ENCODE peak calls at places on chromosome 17, in five cellular contexts. Q is Panc1, Y is tibial nerve, N is RWPE2, G is cardiac muscle cell. C is an unnamed sample. For H3K9me3, the result is how much of the 10 kb centered on the place peaks cover.

GRCh38 chr17:55448681-55449080 is 27.0 kb upstream of the MMD start:
- DNase-seq in Q (no peak), G (peak), Y (no peak), N (no peak), C (no peak)

GRCh38 chr17:40699880-40700279 is 3.7 kb downstream of the KRT24 start:
- DNase-seq in G (peak), Q (no peak), Y (no peak), N (no peak), C (no peak)

GRCh38 chr17:78661092-78661770 is 84.0 kb upstream of the DNAH17 start:
- DNase-seq in Y (no peak), Q (no peak), N (peak), G (no peak), C (no peak)

GRCh38 chr17:2222901-2223616 is 80.5 kb downstream of the SMG6 start:
- DNase-seq in Q (no peak), N (no peak), Y (peak), G (peak), C (no peak)

GRCh38 chr17:4600563-4600962 is 16.2 kb downstream of the SMTNL2 start:
- DNase-seq in Q (no peak), Y (no peak), G (no peak), N (no peak), C (no peak)

GRCh38 chr17:15230866-15231265 is 34.3 kb downstream of the PMP22 start:
- DNase-seq in N (no peak), Q (no peak), G (no peak), Y (no peak), C (no peak)

GRCh38 chr17:42845918-42846593 is 1.7 kb downstream of the AOC2 start:
- DNase-seq in Y (no peak), N (no peak), Q (no peak), G (no peak), C (no peak)

GRCh38 chr17:35132099-35132498 is 10.0 kb downstream of the NLE1 start:
- DNase-seq in G (no peak), Q (no peak), Y (no peak), N (no peak), C (no peak)

GRCh38 chr17:50304781-50305404 is 30.6 kb downstream of the TMEM92 start:
- DNase-seq in Y (no peak), N (no peak), G (peak), Q (no peak), C (no peak)

GRCh38 chr17:41538565-41538991 is 10.5 kb upstream of the KRT19 start:
- DNase-seq in Q (no peak), N (no peak), G (peak), Y (no peak), C (no peak)

GRCh38 chr17:43860927-43861622 is 14.1 kb downstream of the CD300LG start:
- DNase-seq in Q (no peak), N (no peak), Y (no peak), G (no peak), C (no peak)

GRCh38 chr17:9971991-9972390 is 66.9 kb upstream of the RCVRN start:
- DNase-seq in G (peak), Y (peak), Q (no peak), N (peak), C (no peak)

GRCh38 chr17:55433629-55434422 is 12.2 kb upstream of the MMD start:
- DNase-seq in N (peak), Y (no peak), Q (no peak), G (peak), C (no peak)

GRCh38 chr17:74840989-74841666 is 18.6 kb downstream of the GRIN2C start:
- DNase-seq in Q (no peak), Y (peak), G (peak), N (no peak), C (no peak)

GRCh38 chr17:54948380-54948779 is 20.1 kb downstream of the COX11 start:
- DNase-seq in Y (no peak), G (peak), N (no peak), Q (peak), C (no peak)

GRCh38 chr17:35448214-35448898 is at the start of gene SLFN13:
- DNase-seq in Y (peak), G (peak), N (peak), Q (no peak), C (peak)

GRCh38 chr17:6098466-6099180 is 28.4 kb downstream of the WSCD1 start:
- DNase-seq in N (peak), Y (no peak), Q (no peak), G (peak), C (no peak)

GRCh38 chr17:51423421-51424160 is 163.2 kb downstream of the UTP18 start:
- DNase-seq in N (no peak), Q (no peak), G (no peak), Y (no peak), C (no peak)

GRCh38 chr17:65099941-65100315 is 37.2 kb upstream of the RGS9 start:
- DNase-seq in Y (peak), Q (peak), G (peak), N (no peak), C (peak)

GRCh38 chr17:55005520-55005919 is 37.0 kb downstream of the STXBP4 start:
- DNase-seq in N (no peak), Y (no peak), Q (peak), G (peak), C (no peak)

GRCh38 chr17:45265823-45266222 is 3.9 kb upstream of the SPATA32 start:
- DNase-seq in Q (no peak), N (no peak), G (peak), Y (no peak), C (no peak)

GRCh38 chr17:689556-690247 is 24.9 kb downstream of the VPS53 start:
- DNase-seq in N (no peak), Q (no peak), G (no peak), Y (no peak), C (no peak)

GRCh38 chr17:3865166-3865565 is 19.1 kb upstream of the NCBP3 start:
- DNase-seq in Y (no peak), N (no peak), G (peak), Q (no peak), C (no peak)

GRCh38 chr17:15513859-15514446 is 46.5 kb upstream of the CDRT4 start:
- DNase-seq in N (no peak), Y (no peak), Q (no peak), G (peak), C (no peak)

GRCh38 chr17:32504166-32504990 is 17.6 kb downstream of the CDK5R1 start:
- DNase-seq in Q (no peak), Y (no peak), G (no peak), N (no peak), C (no peak)

GRCh38 chr17:2042355-2042929 is 620 bp downstream of the OVCA2 start:
- DNase-seq in G (peak), Y (no peak), N (no peak), Q (no peak), C (no peak)

GRCh38 chr17:70610161-70610560 is 440.8 kb downstream of the KCNJ2 start:
- DNase-seq in Y (no peak), Q (no peak), N (no peak), G (no peak), C (no peak)

GRCh38 chr17:62860962-62861873 is 53.1 kb upstream of the MARCHF10 start:
- DNase-seq in Y (no peak), G (no peak), Q (no peak), N (no peak), C (no peak)

GRCh38 chr17:31487648-31488263 is 96.3 kb downstream of the RAB11FIP4 start:
- DNase-seq in Q (no peak), Y (peak), G (peak), N (peak), C (peak)

GRCh38 chr17:82998637-82999036 is 80.8 kb upstream of the METRNL start:
- DNase-seq in Y (no peak), G (no peak), N (no peak), Q (no peak), C (no peak)

GRCh38 chr17:82993005-82993404 is 86.4 kb upstream of the METRNL start:
- DNase-seq in Q (no peak), Y (no peak), N (no peak), G (no peak), C (no peak)
- H3K9me3 ChIP-seq in Q (under half), Y (under half), N (under half), G (under half), C (under half)

DNA sequence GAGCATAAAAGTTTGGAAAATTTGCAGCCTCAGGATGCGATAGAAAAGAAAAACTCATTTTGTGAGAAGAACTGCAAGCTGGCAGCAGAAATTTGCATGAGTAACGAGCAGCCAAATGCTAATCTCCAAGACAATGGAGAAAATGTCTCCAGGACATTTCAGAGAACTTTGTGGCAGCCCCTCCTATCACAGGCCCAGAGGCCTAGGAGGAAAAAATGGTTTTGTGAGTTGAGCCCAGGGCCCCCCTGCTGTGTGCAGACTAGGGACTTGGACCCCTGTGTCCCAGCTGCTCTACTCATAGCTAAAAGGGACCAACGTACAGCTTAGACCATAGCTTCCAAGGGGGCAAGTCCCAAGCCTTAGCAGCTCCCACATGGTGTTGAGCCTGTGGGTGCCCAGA is 34.3 kb downstream of the APPBP2 start:
- DNase-seq in Y (no peak), Q (no peak), G (no peak), N (no peak), C (no peak)
- H3K9me3 ChIP-seq in Y (under half), Q (under half), G (under half), N (under half), C (under half)

DNA sequence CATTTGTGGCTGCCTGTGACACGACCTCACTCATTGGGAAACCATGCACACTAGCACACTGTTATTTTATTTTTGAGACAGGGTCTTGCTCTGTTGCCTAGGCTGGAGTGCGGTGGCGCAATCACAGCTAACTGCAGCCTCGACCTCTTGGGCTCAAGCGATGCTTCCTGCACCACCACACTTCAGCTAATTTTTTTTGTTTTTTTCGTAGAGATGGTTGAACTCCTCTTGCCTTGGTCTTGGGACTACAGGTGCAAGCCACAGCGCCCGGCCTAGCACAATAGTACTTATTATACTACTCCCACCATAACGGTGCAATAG is 2.8 kb upstream of the NPTX1 start:
- DNase-seq in G (no peak), Y (no peak), Q (no peak), N (no peak), C (no peak)
- H3K9me3 ChIP-seq in G (under half), Y (under half), Q (under half), N (under half), C (under half)

DNA sequence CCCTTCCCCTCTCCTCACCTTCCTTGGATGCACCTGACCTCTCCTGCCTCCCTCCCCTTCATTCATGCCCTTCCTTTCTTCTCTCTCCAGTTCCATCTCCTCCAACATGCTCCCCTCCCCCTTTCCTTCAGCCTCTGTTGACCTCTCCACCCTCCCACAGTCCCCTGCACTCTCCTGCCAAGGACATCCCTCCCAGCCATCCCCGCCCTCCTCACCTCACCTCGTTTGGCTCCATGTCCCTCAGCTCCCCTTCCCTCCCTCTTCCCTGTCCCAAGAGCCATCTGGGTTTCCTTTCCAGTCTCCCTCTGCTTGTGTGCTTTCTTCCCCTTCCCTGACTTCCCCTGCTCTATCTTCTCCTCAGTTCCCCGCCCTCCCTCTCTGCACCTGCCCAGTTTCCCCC is 819.7 kb downstream of the KCNJ18 start:
- DNase-seq in G (no peak), Q (no peak), Y (no peak), N (no peak), C (no peak)
- H3K9me3 ChIP-seq in G (under half), Q (under half), Y (under half), N (under half), C (under half)

DNA sequence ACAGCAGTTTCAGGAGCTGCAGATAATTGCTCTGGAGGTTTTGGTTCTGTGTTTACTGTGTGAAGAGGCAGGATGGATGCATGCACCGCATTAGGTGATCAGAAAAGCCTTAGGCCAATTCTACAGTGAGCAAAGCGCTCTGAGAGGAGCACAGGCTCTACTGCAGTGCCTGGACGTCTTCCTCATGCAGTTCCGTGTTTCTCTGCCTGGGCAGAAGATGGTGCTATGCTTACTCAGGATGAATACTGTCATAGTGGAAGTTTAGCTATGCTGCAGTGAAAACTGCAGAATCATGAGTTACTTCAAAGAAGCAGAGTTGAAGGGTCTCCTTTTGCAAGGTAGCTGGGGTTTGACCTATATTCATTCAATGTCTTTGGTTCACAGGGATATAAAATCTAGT is 1012.4 kb downstream of the KCNJ18 start:
- DNase-seq in Y (no peak), Q (no peak), N (no peak), G (no peak), C (no peak)
- H3K9me3 ChIP-seq in Y (under half), Q (under half), N (under half), G (under half), C (under half)

DNA sequence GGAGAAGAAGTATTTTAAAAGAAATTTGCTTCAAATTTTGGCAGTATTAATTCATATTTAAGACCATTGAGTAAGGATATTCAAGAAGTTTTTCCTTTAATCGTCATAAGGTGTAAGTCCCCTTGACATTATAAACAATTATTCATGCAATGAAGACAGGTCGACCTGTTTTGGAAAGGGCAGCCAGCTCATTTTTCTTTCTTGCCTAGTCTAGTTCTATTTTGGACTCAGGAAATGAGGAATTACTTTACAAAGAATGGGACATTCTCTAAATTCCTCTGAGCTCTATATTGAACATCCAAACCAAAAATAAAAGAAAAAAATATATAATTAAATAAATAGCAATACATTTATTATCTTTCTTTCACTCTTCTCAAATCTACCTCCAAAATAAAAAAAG is 595.6 kb upstream of the KIF2B start:
- DNase-seq in N (no peak), G (no peak), Q (no peak), Y (no peak), C (no peak)
- H3K9me3 ChIP-seq in N (under half), G (under half), Q (under half), Y (under half), C (under half)

DNA sequence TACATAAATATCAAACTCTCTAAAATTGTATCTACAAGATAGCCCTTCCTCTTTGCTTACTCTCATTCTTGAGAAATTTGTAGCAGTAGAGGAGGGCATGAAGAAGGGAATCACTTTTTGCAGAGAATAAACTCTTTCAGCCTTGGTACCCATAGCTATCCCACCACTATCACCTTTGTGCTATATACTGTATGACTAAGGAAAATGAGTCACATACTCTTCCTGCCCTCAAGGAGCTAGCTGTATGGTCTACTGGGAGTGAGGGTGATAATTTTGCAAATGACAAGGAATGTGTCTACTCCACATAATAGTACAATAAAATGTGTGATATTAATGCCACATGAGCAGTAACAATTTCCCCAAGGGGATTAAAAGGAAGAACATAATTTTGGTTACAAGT is 184.6 kb upstream of the WSB1 start:
- DNase-seq in Q (no peak), N (no peak), G (no peak), Y (no peak), C (no peak)
- H3K9me3 ChIP-seq in Q (under half), N (under half), G (under half), Y (under half), C (under half)

GRCh38 chr17:27157898-27158297 is 136.0 kb upstream of the WSB1 start:
- DNase-seq in N (no peak), G (no peak), Q (no peak), Y (no peak), C (no peak)

GRCh38 chr17:27157297-27157696 is 136.6 kb upstream of the WSB1 start:
- DNase-seq in G (no peak), Y (no peak), N (peak), Q (no peak), C (no peak)

GRCh38 chr17:27158390-27158789 is 135.5 kb upstream of the WSB1 start:
- DNase-seq in Q (no peak), N (peak), G (no peak), Y (no peak), C (no peak)

GRCh38 chr17:27153005-27153404 is 140.9 kb upstream of the WSB1 start:
- DNase-seq in N (no peak), Q (no peak), Y (no peak), G (no peak), C (no peak)

GRCh38 chr17:27155866-27156265 is 138.0 kb upstream of the WSB1 start:
- DNase-seq in G (no peak), Y (no peak), N (no peak), Q (no peak), C (no peak)
- H3K9me3 ChIP-seq in G (under half), Y (under half), N (under half), Q (under half), C (under half)

GRCh38 chr17:21679256-21680146 is 12.8 kb upstream of the KCNJ18 start:
- DNase-seq in G (no peak), Q (no peak), Y (no peak), N (peak), C (no peak)

GRCh38 chr17:21677911-21678310 is 14.4 kb upstream of the KCNJ18 start:
- DNase-seq in Q (no peak), Y (no peak), G (no peak), N (no peak), C (no peak)

GRCh38 chr17:21678451-21679081 is 13.8 kb upstream of the KCNJ18 start:
- DNase-seq in N (no peak), Y (no peak), Q (no peak), G (no peak), C (no peak)

GRCh38 chr17:21677126-21677910 is 15.0 kb upstream of the KCNJ18 start:
- DNase-seq in Y (no peak), G (no peak), N (peak), Q (no peak), C (no peak)

GRCh38 chr17:21680366-21680765 is 12.0 kb upstream of the KCNJ18 start:
- DNase-seq in Q (no peak), N (peak), G (no peak), Y (no peak), C (no peak)
- H3K9me3 ChIP-seq in Q (under half), N (under half), G (under half), Y (under half), C (under half)

GRCh38 chr17:16639438-16639837 is 14.2 kb downstream of the ZNF624 start:
- DNase-seq in G (no peak), Y (no peak), Q (no peak), N (no peak), C (no peak)
- H3K9me3 ChIP-seq in G (under half), Y (under half), Q (under half), N (under half), C (under half)

C was measured in T-helper 17 cell.